ENCODE peak calls at places on chromosomes 6 and 20, in eight cellular contexts. One of them, this sample, is unnamed.
A peak's percentile ranks its signal among the peaks of the same experiment; 100 is the strongest.

GRCh38 chr20:37294262-37294981 is 5.0 kb downstream of the MANBAL start:
- DNase-seq in Peyer's patch: no peak
- DNase-seq in progenitor cell of endocrine pancreas: no peak
- DNase-seq in foreskin keratinocyte: no peak
- DNase-seq in AG09319: no peak
- DNase-seq in neural progenitor cell: no peak
- DNase-seq in A549: no peak
- DNase-seq in fibroblast of mammary gland: peak; percentile 76
- DNase-seq in this sample: no peak

GRCh38 chr6:73293331-73293730 is 30.3 kb upstream of the KHDC1 start:
- DNase-seq in Peyer's patch: no peak
- DNase-seq in progenitor cell of endocrine pancreas: no peak
- DNase-seq in foreskin keratinocyte: no peak
- DNase-seq in AG09319: no peak
- DNase-seq in neural progenitor cell: no peak
- DNase-seq in A549: no peak
- DNase-seq in fibroblast of mammary gland: no peak
- DNase-seq in this sample: no peak

GRCh38 chr20:57608516-57608915 is 11.7 kb downstream of the ZBP1 start:
- DNase-seq in Peyer's patch: no peak
- DNase-seq in progenitor cell of endocrine pancreas: no peak
- DNase-seq in foreskin keratinocyte: no peak
- DNase-seq in AG09319: no peak
- DNase-seq in neural progenitor cell: no peak
- DNase-seq in A549: no peak
- DNase-seq in fibroblast of mammary gland: no peak
- DNase-seq in this sample: no peak

GRCh38 chr6:149334201-149334600 is 16.7 kb downstream of the TAB2 start:
- DNase-seq in Peyer's patch: no peak
- DNase-seq in progenitor cell of endocrine pancreas: no peak
- DNase-seq in foreskin keratinocyte: peak; percentile 53
- DNase-seq in AG09319: no peak
- DNase-seq in neural progenitor cell: no peak
- DNase-seq in A549: no peak
- DNase-seq in fibroblast of mammary gland: peak; percentile 69
- DNase-seq in this sample: no peak

GRCh38 chr20:34120213-34120612 is 8.2 kb upstream of the EIF2S2 start:
- DNase-seq in Peyer's patch: no peak
- DNase-seq in progenitor cell of endocrine pancreas: no peak
- DNase-seq in foreskin keratinocyte: no peak
- DNase-seq in AG09319: no peak
- DNase-seq in neural progenitor cell: no peak
- DNase-seq in A549: no peak
- DNase-seq in fibroblast of mammary gland: no peak
- DNase-seq in this sample: no peak

GRCh38 chr6:91653954-91654843 is 1067.3 kb upstream of the MAP3K7 start:
- DNase-seq in Peyer's patch: no peak
- DNase-seq in progenitor cell of endocrine pancreas: no peak
- DNase-seq in foreskin keratinocyte: no peak
- DNase-seq in AG09319: no peak
- DNase-seq in neural progenitor cell: peak; percentile 20
- DNase-seq in A549: no peak
- DNase-seq in fibroblast of mammary gland: no peak
- DNase-seq in this sample: no peak

GRCh38 chr6:24907959-24908358 is 27.8 kb downstream of the RIPOR2 start:
- DNase-seq in Peyer's patch: no peak
- DNase-seq in progenitor cell of endocrine pancreas: no peak
- DNase-seq in foreskin keratinocyte: no peak
- DNase-seq in AG09319: no peak
- DNase-seq in neural progenitor cell: peak; percentile 49
- DNase-seq in A549: no peak
- DNase-seq in fibroblast of mammary gland: no peak
- DNase-seq in this sample: no peak

GRCh38 chr6:11889574-11889973 is 111.0 kb upstream of the ADTRP start:
- DNase-seq in Peyer's patch: no peak
- DNase-seq in progenitor cell of endocrine pancreas: no peak
- DNase-seq in foreskin keratinocyte: no peak
- DNase-seq in AG09319: no peak
- DNase-seq in neural progenitor cell: no peak
- DNase-seq in A549: no peak
- DNase-seq in fibroblast of mammary gland: peak; percentile 12
- DNase-seq in this sample: no peak

GRCh38 chr20:62624325-62624690 is 18.0 kb upstream of the SLCO4A1 start:
- DNase-seq in Peyer's patch: peak; percentile 89
- DNase-seq in progenitor cell of endocrine pancreas: no peak
- DNase-seq in foreskin keratinocyte: no peak
- DNase-seq in AG09319: no peak
- DNase-seq in neural progenitor cell: no peak
- DNase-seq in A549: no peak
- DNase-seq in fibroblast of mammary gland: no peak
- DNase-seq in this sample: no peak

GRCh38 chr20:3203315-3204123 is 963 bp downstream of the DDRGK1 start:
- DNase-seq in Peyer's patch: peak; percentile 57
- DNase-seq in progenitor cell of endocrine pancreas: no peak
- DNase-seq in foreskin keratinocyte: no peak
- DNase-seq in AG09319: no peak
- DNase-seq in neural progenitor cell: peak; percentile 30
- DNase-seq in A549: no peak
- DNase-seq in fibroblast of mammary gland: peak; percentile 25
- DNase-seq in this sample: no peak

GRCh38 chr6:4941782-4942672 is 61.8 kb downstream of the RPP40 start:
- DNase-seq in Peyer's patch: no peak
- DNase-seq in progenitor cell of endocrine pancreas: no peak
- DNase-seq in foreskin keratinocyte: peak; percentile 94
- DNase-seq in AG09319: peak; percentile 85
- DNase-seq in neural progenitor cell: peak; percentile 26
- DNase-seq in A549: peak; percentile 74
- DNase-seq in fibroblast of mammary gland: peak; percentile 98
- DNase-seq in this sample: no peak

GRCh38 chr6:45464685-45465084 is 87.0 kb upstream of the SUPT3H start:
- DNase-seq in Peyer's patch: no peak
- DNase-seq in progenitor cell of endocrine pancreas: no peak
- DNase-seq in foreskin keratinocyte: no peak
- DNase-seq in AG09319: no peak
- DNase-seq in neural progenitor cell: no peak
- DNase-seq in A549: no peak
- DNase-seq in fibroblast of mammary gland: no peak
- DNase-seq in this sample: no peak

GRCh38 chr6:20211941-20212391 is 303 bp downstream of the MBOAT1 start:
- DNase-seq in Peyer's patch: peak; percentile 70
- DNase-seq in progenitor cell of endocrine pancreas: no peak
- DNase-seq in foreskin keratinocyte: peak; percentile 44
- DNase-seq in AG09319: no peak
- DNase-seq in neural progenitor cell: peak; percentile 56
- DNase-seq in A549: peak; percentile 28
- DNase-seq in fibroblast of mammary gland: no peak
- DNase-seq in this sample: no peak

GRCh38 chr6:161151059-161151645 is 122.7 kb downstream of the AGPAT4 start:
- DNase-seq in Peyer's patch: no peak
- DNase-seq in progenitor cell of endocrine pancreas: no peak
- DNase-seq in foreskin keratinocyte: no peak
- DNase-seq in AG09319: no peak
- DNase-seq in neural progenitor cell: no peak
- DNase-seq in A549: no peak
- DNase-seq in fibroblast of mammary gland: no peak
- DNase-seq in this sample: no peak

GRCh38 chr6:10316327-10316726 is 98.5 kb downstream of the TFAP2A start:
- DNase-seq in Peyer's patch: no peak
- DNase-seq in progenitor cell of endocrine pancreas: no peak
- DNase-seq in foreskin keratinocyte: peak; percentile 82
- DNase-seq in AG09319: peak; percentile 77
- DNase-seq in neural progenitor cell: no peak
- DNase-seq in A549: no peak
- DNase-seq in fibroblast of mammary gland: no peak
- DNase-seq in this sample: no peak

GRCh38 chr6:147507162-147508072 is 1.1 kb upstream of the SAMD5 start:
- DNase-seq in Peyer's patch: no peak
- DNase-seq in progenitor cell of endocrine pancreas: peak; percentile 23
- DNase-seq in foreskin keratinocyte: no peak
- DNase-seq in AG09319: no peak
- DNase-seq in neural progenitor cell: peak; percentile 44
- DNase-seq in A549: peak; percentile 20
- DNase-seq in fibroblast of mammary gland: no peak
- DNase-seq in this sample: no peak

GRCh38 chr6:129117355-129117754 is 234.4 kb downstream of the LAMA2 start:
- DNase-seq in Peyer's patch: no peak
- DNase-seq in progenitor cell of endocrine pancreas: no peak
- DNase-seq in foreskin keratinocyte: no peak
- DNase-seq in AG09319: no peak
- DNase-seq in neural progenitor cell: no peak
- DNase-seq in A549: no peak
- DNase-seq in fibroblast of mammary gland: no peak
- DNase-seq in this sample: no peak

GRCh38 chr6:16237242-16237641 is 1.1 kb upstream of the GMPR start:
- DNase-seq in Peyer's patch: no peak
- DNase-seq in progenitor cell of endocrine pancreas: no peak
- DNase-seq in foreskin keratinocyte: no peak
- DNase-seq in AG09319: no peak
- DNase-seq in neural progenitor cell: no peak
- DNase-seq in A549: no peak
- DNase-seq in fibroblast of mammary gland: no peak
- DNase-seq in this sample: no peak

GRCh38 chr6:15441982-15442381 is 196.1 kb downstream of the JARID2 start:
- DNase-seq in Peyer's patch: no peak
- DNase-seq in progenitor cell of endocrine pancreas: no peak
- DNase-seq in foreskin keratinocyte: no peak
- DNase-seq in AG09319: no peak
- DNase-seq in neural progenitor cell: no peak
- DNase-seq in A549: no peak
- DNase-seq in fibroblast of mammary gland: no peak
- DNase-seq in this sample: no peak

GRCh38 chr20:531608-532007 is 12.0 kb downstream of the CSNK2A1 start:
- DNase-seq in Peyer's patch: no peak
- DNase-seq in progenitor cell of endocrine pancreas: no peak
- DNase-seq in foreskin keratinocyte: no peak
- DNase-seq in AG09319: no peak
- DNase-seq in neural progenitor cell: no peak
- DNase-seq in A549: no peak
- DNase-seq in fibroblast of mammary gland: no peak
- DNase-seq in this sample: no peak

GRCh38 chr20:16732506-16733152 is 2.8 kb downstream of the SNRPB2 start:
- DNase-seq in Peyer's patch: no peak
- DNase-seq in progenitor cell of endocrine pancreas: no peak
- DNase-seq in foreskin keratinocyte: no peak
- DNase-seq in AG09319: no peak
- DNase-seq in neural progenitor cell: no peak
- DNase-seq in A549: no peak
- DNase-seq in fibroblast of mammary gland: peak; percentile 7
- DNase-seq in this sample: no peak

GRCh38 chr6:41334482-41335023 is 855 bp upstream of the NCR2 start:
- DNase-seq in Peyer's patch: no peak
- DNase-seq in progenitor cell of endocrine pancreas: no peak
- DNase-seq in foreskin keratinocyte: no peak
- DNase-seq in AG09319: no peak
- DNase-seq in neural progenitor cell: no peak
- DNase-seq in A549: no peak
- DNase-seq in fibroblast of mammary gland: no peak
- DNase-seq in this sample: no peak
- TF ChIP-seq CTCF in Peyer's patch: no peak
- TF ChIP-seq CTCF in progenitor cell of endocrine pancreas: peak; percentile 37
- TF ChIP-seq CTCF in foreskin keratinocyte: peak; percentile 11
- TF ChIP-seq CTCF in AG09319: no peak
- TF ChIP-seq CTCF in neural progenitor cell: peak; percentile 35
- TF ChIP-seq CTCF in A549: no peak
- TF ChIP-seq CTCF in fibroblast of mammary gland: no peak
- TF ChIP-seq CTCF in this sample: no peak

DNA sequence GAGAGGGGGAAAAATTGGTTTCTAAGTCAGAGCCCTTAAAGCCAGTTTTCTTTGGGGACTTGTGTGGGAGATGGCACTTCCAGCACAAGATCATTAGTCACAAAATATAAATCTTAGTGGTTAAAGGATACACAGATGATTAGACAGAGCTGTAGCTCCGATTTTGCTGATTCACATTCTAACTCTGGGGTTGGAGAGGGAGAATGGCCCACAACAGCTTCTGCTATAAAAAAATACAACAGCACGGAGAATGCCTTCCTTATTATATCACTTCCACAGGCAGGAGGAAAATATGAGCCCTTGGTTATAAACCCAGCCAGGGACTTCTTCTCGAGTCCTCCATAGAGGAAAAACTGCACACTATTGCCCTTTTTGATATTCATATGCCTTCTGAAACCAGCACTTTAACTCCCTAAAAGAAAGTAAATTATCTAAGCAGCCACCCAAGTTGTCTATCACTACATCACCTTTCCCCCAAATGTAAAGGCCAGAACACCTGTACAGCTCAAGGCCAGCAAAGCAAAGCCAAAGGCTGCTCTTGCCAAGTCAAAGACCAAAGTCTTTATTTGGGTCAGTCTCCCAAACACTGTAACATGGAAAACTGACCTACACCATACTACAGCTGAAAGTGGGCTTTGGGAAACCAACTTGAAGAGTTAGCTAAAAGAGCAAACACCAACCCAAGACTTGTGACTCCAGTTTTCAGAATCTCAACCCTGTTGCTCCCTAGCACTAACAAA is 10.4 kb downstream of the MRPL14 start:
- DNase-seq in Peyer's patch: no peak
- DNase-seq in progenitor cell of endocrine pancreas: no peak
- DNase-seq in foreskin keratinocyte: peak; percentile 50
- DNase-seq in AG09319: peak; percentile 50
- DNase-seq in neural progenitor cell: no peak
- DNase-seq in A549: no peak
- DNase-seq in fibroblast of mammary gland: peak; percentile 88
- DNase-seq in this sample: no peak
- TF ChIP-seq CTCF in Peyer's patch: no peak
- TF ChIP-seq CTCF in progenitor cell of endocrine pancreas: no peak
- TF ChIP-seq CTCF in foreskin keratinocyte: no peak
- TF ChIP-seq CTCF in AG09319: no peak
- TF ChIP-seq CTCF in neural progenitor cell: no peak
- TF ChIP-seq CTCF in A549: no peak
- TF ChIP-seq CTCF in fibroblast of mammary gland: no peak
- TF ChIP-seq CTCF in this sample: no peak

DNA sequence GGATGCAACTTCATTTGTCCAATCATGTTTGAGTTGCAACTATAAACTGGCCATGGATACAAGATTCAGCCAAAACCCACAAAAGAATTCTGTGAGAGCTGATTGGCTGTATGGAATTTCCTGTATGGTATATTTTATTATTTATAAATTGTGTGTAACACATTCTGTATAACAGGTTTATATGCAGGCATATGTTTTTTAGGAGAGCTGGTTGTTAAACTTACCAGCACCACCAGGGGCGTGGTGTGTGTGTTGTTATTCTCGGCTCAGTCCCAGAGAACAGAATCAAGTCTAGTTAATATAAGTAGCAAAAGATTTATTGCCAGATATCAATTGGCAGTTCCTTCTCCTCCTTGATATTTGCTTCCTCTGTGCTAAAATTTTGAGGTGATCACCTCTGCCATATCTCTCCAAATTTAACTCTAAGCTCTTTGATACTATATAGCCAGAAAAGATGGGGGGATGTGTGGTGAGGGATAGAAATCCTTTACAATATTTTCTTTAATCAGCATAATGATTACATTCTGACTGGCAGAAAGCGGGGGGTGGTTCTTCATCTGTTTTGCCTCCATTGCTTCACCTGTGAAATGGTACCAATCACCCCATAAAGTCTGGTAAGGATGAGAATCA is 22.9 kb downstream of the CNBD2 start:
- DNase-seq in Peyer's patch: no peak
- DNase-seq in progenitor cell of endocrine pancreas: no peak
- DNase-seq in foreskin keratinocyte: no peak
- DNase-seq in AG09319: no peak
- DNase-seq in neural progenitor cell: peak; percentile 42
- DNase-seq in A549: peak; percentile 79
- DNase-seq in fibroblast of mammary gland: peak; percentile 32
- DNase-seq in this sample: no peak
- TF ChIP-seq CTCF in Peyer's patch: no peak
- TF ChIP-seq CTCF in progenitor cell of endocrine pancreas: peak; percentile 63
- TF ChIP-seq CTCF in foreskin keratinocyte: peak; percentile 54
- TF ChIP-seq CTCF in AG09319: peak; percentile 56
- TF ChIP-seq CTCF in neural progenitor cell: peak; percentile 55
- TF ChIP-seq CTCF in A549: peak; percentile 44
- TF ChIP-seq CTCF in fibroblast of mammary gland: peak; percentile 58
- TF ChIP-seq CTCF in this sample: peak; percentile 38

GRCh38 chr6:141610741-141611140 is 522.0 kb upstream of the GJE1 start:
- DNase-seq in Peyer's patch: no peak
- DNase-seq in progenitor cell of endocrine pancreas: no peak
- DNase-seq in foreskin keratinocyte: no peak
- DNase-seq in AG09319: no peak
- DNase-seq in neural progenitor cell: peak; percentile 13
- DNase-seq in A549: no peak
- DNase-seq in fibroblast of mammary gland: peak; percentile 29
- DNase-seq in this sample: no peak
- TF ChIP-seq CTCF in Peyer's patch: no peak
- TF ChIP-seq CTCF in progenitor cell of endocrine pancreas: peak; percentile 37
- TF ChIP-seq CTCF in foreskin keratinocyte: peak; percentile 51
- TF ChIP-seq CTCF in AG09319: peak; percentile 14
- TF ChIP-seq CTCF in neural progenitor cell: peak; percentile 49
- TF ChIP-seq CTCF in A549: no peak
- TF ChIP-seq CTCF in fibroblast of mammary gland: peak; percentile 45
- TF ChIP-seq CTCF in this sample: no peak

This sample was measured in D721Med.